ENCODE peak calls at places on chromosomes 16 and 17, in seven cellular contexts. M is heart left ventricle, B is left ventricle myocardium inferior, Z is GM23338, H is lower lobe of right lung, A is OCI-LY7, U is gastrocnemius medialis. G is an unnamed sample.

GRCh38 chr17:58560511-58560910 is 46.1 kb upstream of the MTMR4 start:
- DNase-seq in H (no peak), U (no peak), B (no peak), Z (no peak), A (no peak), M (no peak), G (no peak)

GRCh38 chr17:21275047-21275578 is 9.4 kb upstream of the MAP2K3 start:
- DNase-seq in M (no peak), H (no peak), B (no peak), A (no peak), Z (peak), U (peak), G (no peak)

GRCh38 chr16:1474047-1474446 is 781 bp downstream of the CLCN7 start:
- DNase-seq in A (no peak), H (no peak), Z (no peak), B (no peak), U (no peak), M (no peak), G (no peak)

GRCh38 chr17:17836818-17837379 is at the start of gene SREBF1:
- DNase-seq in A (peak), H (peak), M (peak), U (no peak), B (peak), Z (peak), G (peak)

GRCh38 chr17:8649157-8650118 is 18.9 kb upstream of the MYH10 start:
- DNase-seq in M (peak), U (peak), H (no peak), A (no peak), Z (no peak), B (no peak), G (no peak)

GRCh38 chr17:17300624-17301568 is 2.3 kb upstream of the NT5M start:
- DNase-seq in B (peak), A (peak), Z (peak), H (peak), U (no peak), M (peak), G (peak)

GRCh38 chr16:23905027-23905426 is 69.2 kb downstream of the PRKCB start:
- DNase-seq in M (no peak), B (peak), A (no peak), H (peak), U (no peak), Z (peak), G (no peak)

GRCh38 chr16:6947291-6947690 is 385.4 kb upstream of the RBFOX1 start:
- DNase-seq in Z (no peak), U (no peak), H (no peak), M (no peak), B (no peak), A (no peak), G (no peak)

GRCh38 chr17:16928406-16929280 is 43.3 kb downstream of the TNFRSF13B start:
- DNase-seq in B (peak), U (no peak), A (no peak), H (peak), Z (no peak), M (no peak), G (peak)

GRCh38 chr17:2695961-2696760 is 15.4 kb downstream of the CLUH start:
- DNase-seq in B (no peak), M (peak), Z (no peak), H (peak), A (no peak), U (peak), G (peak)

GRCh38 chr17:47192549-47192948 is 3.5 kb upstream of the CDC27 start:
- DNase-seq in U (no peak), A (peak), Z (no peak), M (no peak), H (no peak), B (no peak), G (no peak)

GRCh38 chr16:55302635-55303034 is 21.4 kb upstream of the IRX6 start:
- DNase-seq in U (no peak), H (no peak), B (no peak), A (no peak), M (no peak), Z (peak), G (peak)

GRCh38 chr17:74786411-74787097 is 10.4 kb upstream of the NAT9 start:
- DNase-seq in A (no peak), B (no peak), M (no peak), Z (no peak), U (no peak), H (no peak), G (no peak)

GRCh38 chr17:44502598-44503079 is 567 bp downstream of the GPATCH8 start:
- DNase-seq in H (no peak), M (no peak), A (peak), U (no peak), Z (no peak), B (no peak), G (no peak)

GRCh38 chr16:11681977-11682654 is 13.9 kb downstream of the SNN start:
- DNase-seq in U (peak), B (no peak), Z (no peak), A (peak), M (no peak), H (no peak), G (peak)

GRCh38 chr17:73838815-73839214 is 194.6 kb upstream of the SDK2 start:
- DNase-seq in A (no peak), Z (no peak), M (no peak), H (no peak), B (no peak), U (no peak), G (no peak)

GRCh38 chr16:80694950-80695471 is 109.4 kb downstream of the CDYL2 start:
- DNase-seq in U (no peak), Z (no peak), A (no peak), H (no peak), B (no peak), M (no peak), G (no peak)

GRCh38 chr17:3920940-3921852 is 4.9 kb upstream of the P2RX1 start:
- DNase-seq in U (no peak), B (no peak), A (peak), H (no peak), Z (no peak), M (no peak), G (no peak)

GRCh38 chr16:67977469-67978227 is 2.7 kb downstream of the DPEP3 start:
- DNase-seq in B (no peak), M (no peak), H (no peak), Z (no peak), U (no peak), A (no peak), G (no peak)

GRCh38 chr17:2025622-2026309 is 632 bp upstream of the RTN4RL1 start:
- DNase-seq in H (peak), Z (peak), U (peak), B (peak), M (peak), A (no peak), G (peak)

GRCh38 chr17:42288985-42289862 is 926 bp downstream of the STAT5A start:
- DNase-seq in A (no peak), H (peak), M (peak), B (no peak), U (peak), Z (peak), G (peak)

GRCh38 chr16:77618011-77618410 is 104.3 kb upstream of the NUDT7 start:
- DNase-seq in U (no peak), B (no peak), H (no peak), A (no peak), Z (no peak), M (no peak), G (no peak)

GRCh38 chr16:81447383-81448101 is 2.9 kb downstream of the CMIP start:
- DNase-seq in Z (peak), U (no peak), M (no peak), A (no peak), H (peak), B (no peak), G (peak)

GRCh38 chr16:595942-596735 is 6.3 kb downstream of the RAB40C start:
- DNase-seq in Z (no peak), B (no peak), A (no peak), M (no peak), U (peak), H (peak), G (no peak)

GRCh38 chr17:31509805-31510177 is 118.3 kb downstream of the RAB11FIP4 start:
- DNase-seq in A (no peak), B (no peak), H (no peak), U (no peak), Z (no peak), M (no peak), G (no peak)

GRCh38 chr17:31511176-31511540 is 119.7 kb downstream of the RAB11FIP4 start:
- DNase-seq in M (no peak), H (no peak), B (no peak), Z (no peak), U (no peak), A (no peak), G (no peak)

GRCh38 chr17:31510273-31511175 is 119.0 kb downstream of the RAB11FIP4 start:
- DNase-seq in M (peak), U (peak), Z (no peak), H (no peak), A (no peak), B (peak), G (no peak)

GRCh38 chr17:31508310-31509094 is 117.0 kb downstream of the RAB11FIP4 start:
- DNase-seq in M (no peak), H (no peak), B (no peak), Z (peak), A (no peak), U (no peak), G (no peak)

GRCh38 chr17:31509095-31509804 is 117.8 kb downstream of the RAB11FIP4 start:
- DNase-seq in B (no peak), Z (no peak), M (no peak), U (no peak), H (no peak), A (no peak), G (no peak)
- H3K27ac ChIP-seq in B (peak), Z (peak), M (peak), U (no peak), H (peak), A (no peak), G (peak)

DNA sequence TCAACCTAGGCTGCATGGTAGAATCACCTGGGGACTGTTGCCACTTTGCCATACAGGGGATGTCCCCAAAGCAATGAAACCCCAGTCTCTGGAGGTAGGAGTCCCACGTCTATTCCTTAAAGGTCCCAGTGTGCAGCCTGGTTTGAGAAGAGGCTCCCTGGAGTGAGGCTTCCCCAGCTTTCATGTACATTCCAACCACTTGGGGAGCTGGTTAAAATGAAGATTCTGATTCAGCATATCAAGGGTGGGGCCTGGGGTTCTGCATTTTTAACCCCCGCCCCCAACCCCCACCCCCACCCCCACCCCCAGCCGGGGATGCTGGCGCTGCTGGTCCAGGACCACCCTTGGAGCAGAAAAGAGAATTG is 241.2 kb downstream of the FOXL1 start:
- DNase-seq in B (no peak), Z (peak), A (no peak), M (no peak), H (no peak), U (no peak), G (no peak)
- H3K4me3 ChIP-seq in B (no peak), Z (no peak), A (no peak), M (no peak), H (no peak), U (peak), G (no peak)

DNA sequence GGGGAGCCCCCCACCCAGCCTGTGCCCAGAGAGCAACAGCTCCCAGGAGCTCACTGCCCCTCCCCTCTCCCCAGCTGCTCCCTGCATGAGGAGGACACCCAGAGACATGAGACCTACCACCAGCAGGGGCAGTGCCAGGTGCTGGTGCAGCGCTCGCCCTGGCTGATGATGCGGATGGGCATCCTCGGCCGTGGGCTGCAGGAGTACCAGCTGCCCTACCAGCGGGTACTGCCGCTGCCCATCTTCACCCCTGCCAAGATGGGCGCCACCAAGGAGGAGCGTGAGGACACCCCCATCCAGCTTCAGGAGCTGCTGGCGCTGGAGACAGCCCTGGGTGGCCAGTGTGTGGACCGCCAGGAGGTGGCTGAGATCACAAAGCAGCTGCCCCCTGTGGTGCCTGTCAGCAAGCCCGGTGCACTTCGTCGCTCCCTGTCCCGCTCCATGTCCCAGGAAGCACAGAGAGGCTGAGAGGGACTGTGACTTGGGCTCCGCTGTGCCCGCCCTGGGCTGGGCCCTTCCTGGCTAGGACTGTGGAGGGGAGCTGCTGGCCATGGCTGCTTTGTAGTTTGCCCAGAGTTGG is 583 bp downstream of the TCAP start:
- DNase-seq in H (no peak), B (no peak), A (no peak), U (peak), Z (no peak), M (no peak), G (no peak)
- TF ChIP-seq CTCF in H (no peak), B (peak), A (no peak), U (peak), Z (no peak), M (no peak), G (no peak)

GRCh38 chr16:71883849-71884638 is at the start of gene ZNF821:
- DNase-seq in U (peak), A (peak), B (peak), H (peak), Z (peak), M (peak), G (peak)
- H3K27ac ChIP-seq in U (peak), A (peak), B (peak), H (peak), Z (peak), M (peak), G (peak)

GRCh38 chr17:77126519-77126918 is 14.2 kb upstream of the SEC14L1 start:
- DNase-seq in A (no peak), M (no peak), U (no peak), H (no peak), Z (no peak), B (no peak), G (no peak)

GRCh38 chr17:77125432-77125901 is 15.3 kb upstream of the SEC14L1 start:
- DNase-seq in A (no peak), M (no peak), U (no peak), H (no peak), B (no peak), Z (no peak), G (no peak)

GRCh38 chr17:77129568-77130301 is 11.0 kb upstream of the SEC14L1 start:
- DNase-seq in B (no peak), M (peak), H (no peak), U (peak), Z (no peak), A (no peak), G (no peak)

GRCh38 chr17:77128895-77129567 is 11.7 kb upstream of the SEC14L1 start:
- DNase-seq in U (no peak), Z (no peak), M (no peak), B (no peak), H (no peak), A (no peak), G (no peak)

DNA sequence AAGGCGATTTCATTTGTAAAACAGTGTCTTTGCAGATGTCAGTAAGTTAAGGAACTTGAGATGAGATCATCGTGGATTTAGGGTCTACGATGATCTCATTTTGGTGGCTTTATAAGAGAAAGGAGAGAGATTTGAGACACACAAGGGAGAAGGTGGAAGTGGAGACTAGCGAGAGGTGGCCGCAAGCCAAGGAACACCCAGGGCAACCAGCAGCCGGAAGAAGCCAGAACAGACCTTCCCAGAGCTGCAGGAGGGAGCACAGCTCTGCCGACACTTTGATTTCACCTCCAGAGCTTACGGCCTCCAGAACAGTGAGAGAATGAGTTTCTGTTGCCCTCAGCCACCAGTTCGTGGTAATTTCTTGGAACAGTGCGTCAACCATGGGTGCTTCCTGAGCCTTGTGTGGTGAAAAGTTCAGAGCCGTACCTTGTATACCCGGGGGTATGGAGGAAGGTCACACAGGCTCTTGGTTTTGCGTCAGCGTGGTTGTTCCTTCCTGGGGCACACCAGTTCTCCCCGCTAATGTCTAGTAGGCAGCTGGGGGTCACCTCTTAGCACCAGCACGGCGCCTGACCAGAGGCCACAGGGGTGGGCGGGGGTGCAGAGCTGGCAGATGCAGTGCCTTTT is 12.9 kb upstream of the SEC14L1 start:
- DNase-seq in B (peak), Z (no peak), U (peak), M (peak), H (peak), A (no peak), G (peak)
- H3K4me3 ChIP-seq in B (peak), Z (no peak), U (peak), M (peak), H (peak), A (no peak), G (peak)

G was measured in upper lobe of right lung.